ENCODE peak calls at places on chromosomes 7 and 10, in four cellular contexts. One of them, this sample, is unnamed.

GRCh38 chr10:28125701-28126100 is 126.8 kb upstream of the ODAD2 start:
- DNase-seq in testis: no peak
- DNase-seq in H7: no peak
- DNase-seq in GM19239: no peak
- DNase-seq in this sample: no peak

GRCh38 chr10:60531006-60531405 is 141.3 kb upstream of the ANK3 start:
- DNase-seq in testis: no peak
- DNase-seq in H7: no peak
- DNase-seq in GM19239: no peak
- DNase-seq in this sample: no peak

GRCh38 chr7:75040512-75040911 is 33.1 kb downstream of the RCC1L start:
- DNase-seq in testis: no peak
- DNase-seq in H7: no peak
- DNase-seq in GM19239: no peak
- DNase-seq in this sample: no peak

GRCh38 chr10:51528527-51528926 is 170.9 kb downstream of the CSTF2T start:
- DNase-seq in testis: no peak
- DNase-seq in H7: peak
- DNase-seq in GM19239: no peak
- DNase-seq in this sample: no peak

GRCh38 chr7:6423942-6424701 is 23.6 kb downstream of the DAGLB start:
- DNase-seq in testis: no peak
- DNase-seq in H7: peak
- DNase-seq in GM19239: no peak
- DNase-seq in this sample: peak

GRCh38 chr10:125063256-125063945 is 97.0 kb downstream of the CTBP2 start:
- DNase-seq in testis: no peak
- DNase-seq in H7: no peak
- DNase-seq in GM19239: no peak
- DNase-seq in this sample: no peak

GRCh38 chr10:53536322-53536721 is 763.7 kb upstream of the MBL2 start:
- DNase-seq in testis: no peak
- DNase-seq in H7: no peak
- DNase-seq in GM19239: no peak
- DNase-seq in this sample: no peak

GRCh38 chr10:95756061-95756751 is at the start of gene ENTPD1:
- DNase-seq in testis: no peak
- DNase-seq in H7: peak
- DNase-seq in GM19239: no peak
- DNase-seq in this sample: peak

GRCh38 chr7:35624299-35625186 is 70.4 kb downstream of the HERPUD2 start:
- DNase-seq in testis: peak
- DNase-seq in H7: peak
- DNase-seq in GM19239: peak
- DNase-seq in this sample: peak

GRCh38 chr7:28617308-28617707 is 205.0 kb downstream of the CREB5 start:
- DNase-seq in testis: no peak
- DNase-seq in H7: no peak
- DNase-seq in GM19239: no peak
- DNase-seq in this sample: no peak

GRCh38 chr10:134205-134742 is 981 bp upstream of the ZMYND11 start:
- DNase-seq in testis: peak
- DNase-seq in H7: peak
- DNase-seq in GM19239: peak
- DNase-seq in this sample: peak

GRCh38 chr7:115799430-115799829 is 231.1 kb downstream of the TFEC start:
- DNase-seq in testis: no peak
- DNase-seq in H7: no peak
- DNase-seq in GM19239: no peak
- DNase-seq in this sample: no peak

GRCh38 chr7:126656165-126656564 is 596.6 kb downstream of the GRM8 start:
- DNase-seq in testis: no peak
- DNase-seq in H7: peak
- DNase-seq in GM19239: no peak
- DNase-seq in this sample: no peak

GRCh38 chr10:114635797-114636550 is 22.1 kb downstream of the ABLIM1 start:
- DNase-seq in testis: no peak
- DNase-seq in H7: no peak
- DNase-seq in GM19239: no peak
- DNase-seq in this sample: no peak

GRCh38 chr7:16170671-16171070 is 250.7 kb downstream of the CRPPA start:
- DNase-seq in testis: no peak
- DNase-seq in H7: no peak
- DNase-seq in GM19239: no peak
- DNase-seq in this sample: no peak

GRCh38 chr10:124211921-124212320 is 118.5 kb upstream of the CHST15 start:
- DNase-seq in testis: no peak
- DNase-seq in H7: no peak
- DNase-seq in GM19239: no peak
- DNase-seq in this sample: no peak

This sample was measured in MV-4-11.